ENCODE peak calls at places on chromosomes 16 and 17, in five cellular contexts. One of them, this sample, is unnamed.

GRCh38 chr16:9850716-9851115 is 331.5 kb downstream of the GRIN2A start:
- DNase-seq in GM12878: no peak
- DNase-seq in K562: no peak
- DNase-seq in HepG2: no peak
- DNase-seq in H1: no peak
- DNase-seq in this sample: no peak

GRCh38 chr17:4747847-4748246 is 8.1 kb upstream of the CXCL16 start:
- DNase-seq in GM12878: no peak
- DNase-seq in K562: no peak
- DNase-seq in HepG2: no peak
- DNase-seq in H1: no peak
- DNase-seq in this sample: no peak

GRCh38 chr16:1300664-1301476 is 8.6 kb upstream of the UBE2I start:
- DNase-seq in GM12878: no peak
- DNase-seq in K562: peak; percentile 81
- DNase-seq in HepG2: peak; percentile 55
- DNase-seq in H1: no peak
- DNase-seq in this sample: peak; percentile 78

GRCh38 chr17:77693776-77694175 is 264.7 kb upstream of the TNRC6C start:
- DNase-seq in GM12878: no peak
- DNase-seq in K562: no peak
- DNase-seq in HepG2: no peak
- DNase-seq in H1: no peak
- DNase-seq in this sample: no peak

GRCh38 chr17:48592592-48592991 is 987 bp downstream of the HOXB5 start:
- DNase-seq in GM12878: no peak
- DNase-seq in K562: no peak
- DNase-seq in HepG2: no peak
- DNase-seq in H1: no peak
- DNase-seq in this sample: no peak

GRCh38 chr17:30170415-30170987 is 53.9 kb downstream of the NSRP1 start:
- DNase-seq in GM12878: no peak
- DNase-seq in K562: no peak
- DNase-seq in HepG2: no peak
- DNase-seq in H1: no peak
- DNase-seq in this sample: no peak

GRCh38 chr16:29694384-29695195 is 15.6 kb downstream of the QPRT start:
- DNase-seq in GM12878: no peak
- DNase-seq in K562: no peak
- DNase-seq in HepG2: no peak
- DNase-seq in H1: no peak
- DNase-seq in this sample: no peak

GRCh38 chr17:48175692-48176450 is 68.3 kb downstream of the SNX11 start:
- DNase-seq in GM12878: no peak
- DNase-seq in K562: no peak
- DNase-seq in HepG2: no peak
- DNase-seq in H1: no peak
- DNase-seq in this sample: no peak

GRCh38 chr16:80804061-80804450 is 342 bp downstream of the CDYL2 start:
- DNase-seq in GM12878: no peak
- DNase-seq in K562: no peak
- DNase-seq in HepG2: peak; percentile 6
- DNase-seq in H1: no peak
- DNase-seq in this sample: peak; percentile 50

GRCh38 chr16:71794943-71795342 is 13.7 kb downstream of the AP1G1 start:
- DNase-seq in GM12878: no peak
- DNase-seq in K562: no peak
- DNase-seq in HepG2: no peak
- DNase-seq in H1: no peak
- DNase-seq in this sample: no peak

GRCh38 chr17:75240394-75241142 is 20.8 kb downstream of the GGA3 start:
- DNase-seq in GM12878: no peak
- DNase-seq in K562: peak; percentile 88
- DNase-seq in HepG2: peak; percentile 58
- DNase-seq in H1: no peak
- DNase-seq in this sample: peak; percentile 90

GRCh38 chr16:23640669-23640958 is 496 bp downstream of the PALB2 start:
- DNase-seq in GM12878: no peak
- DNase-seq in K562: no peak
- DNase-seq in HepG2: no peak
- DNase-seq in H1: peak; percentile 9
- DNase-seq in this sample: peak; percentile 57

GRCh38 chr17:68198931-68199836 is 48.7 kb upstream of the AMZ2 start:
- DNase-seq in GM12878: no peak
- DNase-seq in K562: no peak
- DNase-seq in HepG2: no peak
- DNase-seq in H1: no peak
- DNase-seq in this sample: peak; percentile 58

GRCh38 chr17:75487351-75488070 is 27.8 kb downstream of the CASKIN2 start:
- DNase-seq in GM12878: no peak
- DNase-seq in K562: peak; percentile 55
- DNase-seq in HepG2: no peak
- DNase-seq in H1: no peak
- DNase-seq in this sample: no peak

GRCh38 chr17:7262192-7263070 is at the start of gene CLDN7:
- DNase-seq in GM12878: no peak
- DNase-seq in K562: peak; percentile 14
- DNase-seq in HepG2: no peak
- DNase-seq in H1: peak; percentile 90
- DNase-seq in this sample: peak; percentile 98

GRCh38 chr16:72946474-72947194 is 101.3 kb downstream of the ZFHX3 start:
- DNase-seq in GM12878: no peak
- DNase-seq in K562: no peak
- DNase-seq in HepG2: no peak
- DNase-seq in H1: no peak
- DNase-seq in this sample: no peak

GRCh38 chr16:23452572-23453337 is at the start of gene COG7:
- DNase-seq in GM12878: peak; percentile 32
- DNase-seq in K562: peak; percentile 85
- DNase-seq in HepG2: peak; percentile 87
- DNase-seq in H1: peak; percentile 44
- DNase-seq in this sample: peak; percentile 93

GRCh38 chr16:800834-801488 is 427 bp upstream of the GNG13 start:
- DNase-seq in GM12878: no peak
- DNase-seq in K562: no peak
- DNase-seq in HepG2: no peak
- DNase-seq in H1: no peak
- DNase-seq in this sample: no peak

GRCh38 chr17:55845385-55845784 is 94.5 kb downstream of the PCTP start:
- DNase-seq in GM12878: no peak
- DNase-seq in K562: no peak
- DNase-seq in HepG2: no peak
- DNase-seq in H1: peak; percentile 38
- DNase-seq in this sample: peak; percentile 87

GRCh38 chr17:16328997-16329396 is 24.3 kb downstream of the CENPV start:
- DNase-seq in GM12878: no peak
- DNase-seq in K562: no peak
- DNase-seq in HepG2: no peak
- DNase-seq in H1: no peak
- DNase-seq in this sample: peak; percentile 26

GRCh38 chr16:27724491-27724878 is 174.5 kb downstream of the KATNIP start:
- DNase-seq in GM12878: no peak
- DNase-seq in K562: no peak
- DNase-seq in HepG2: no peak
- DNase-seq in H1: no peak
- DNase-seq in this sample: no peak

GRCh38 chr17:48630009-48630924 is 4.1 kb upstream of the HOXB9 start:
- DNase-seq in GM12878: no peak
- DNase-seq in K562: no peak
- DNase-seq in HepG2: no peak
- DNase-seq in H1: no peak
- DNase-seq in this sample: no peak

GRCh38 chr16:77057161-77057736 is 133.7 kb upstream of the MON1B start:
- DNase-seq in GM12878: no peak
- DNase-seq in K562: no peak
- DNase-seq in HepG2: no peak
- DNase-seq in H1: no peak
- DNase-seq in this sample: no peak

GRCh38 chr17:45332989-45333701 is 16.3 kb upstream of the MAP3K14 start:
- DNase-seq in GM12878: no peak
- DNase-seq in K562: peak; percentile 77
- DNase-seq in HepG2: no peak
- DNase-seq in H1: no peak
- DNase-seq in this sample: no peak

GRCh38 chr17:16512011-16512410 is 20.0 kb upstream of the LRRC75A start:
- DNase-seq in GM12878: no peak
- DNase-seq in K562: no peak
- DNase-seq in HepG2: no peak
- DNase-seq in H1: no peak
- DNase-seq in this sample: peak; percentile 55

GRCh38 chr16:70789231-70789926 is 11.6 kb downstream of the VAC14 start:
- DNase-seq in GM12878: no peak
- DNase-seq in K562: no peak
- DNase-seq in HepG2: no peak
- DNase-seq in H1: no peak
- DNase-seq in this sample: no peak

GRCh38 chr16:820730-821129 is 20.2 kb upstream of the GNG13 start:
- DNase-seq in GM12878: no peak
- DNase-seq in K562: no peak
- DNase-seq in HepG2: no peak
- DNase-seq in H1: no peak
- DNase-seq in this sample: no peak

DNA sequence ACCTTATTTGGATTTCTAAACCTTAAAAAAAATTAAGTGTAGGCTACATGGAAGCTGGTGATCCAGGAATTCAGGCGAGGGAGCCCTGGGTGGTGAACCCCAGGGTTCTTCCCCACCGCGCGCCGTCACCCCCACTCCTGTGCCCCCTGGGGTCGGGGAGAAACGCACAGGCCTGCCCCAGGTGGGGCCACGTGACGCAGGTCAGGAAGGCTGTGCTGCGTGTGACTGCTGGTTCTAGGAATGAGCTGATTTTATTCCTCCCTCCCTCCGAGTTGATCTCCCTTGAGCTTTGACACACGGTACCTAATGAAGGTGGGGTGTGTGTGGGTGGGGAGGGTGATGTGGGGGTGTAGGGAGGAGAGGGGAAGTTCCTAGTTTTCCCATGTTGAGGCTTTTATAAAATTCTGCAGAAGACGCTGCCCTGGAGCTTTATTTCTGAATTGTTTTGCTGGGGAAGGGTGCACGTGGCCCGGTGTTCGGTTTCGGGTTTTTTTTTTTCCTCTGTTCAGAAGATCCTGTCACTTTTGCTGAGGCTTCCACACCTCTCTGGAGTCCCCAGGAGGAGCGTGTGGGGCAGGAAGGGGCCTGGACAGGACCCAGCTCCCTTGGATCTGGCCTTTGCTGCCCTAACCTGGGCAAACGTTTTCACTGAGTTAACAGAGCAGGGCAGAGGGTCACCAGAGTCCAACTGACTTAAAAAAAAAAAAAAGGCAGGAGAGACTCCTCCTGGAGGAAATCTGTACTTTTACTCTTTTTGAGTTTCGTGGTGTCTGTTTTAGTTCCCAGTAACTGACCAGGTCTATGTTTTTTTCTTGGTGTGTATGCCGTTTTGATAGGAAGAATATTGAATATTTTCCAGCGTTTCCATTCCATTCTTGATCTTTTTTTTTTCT is 55.8 kb upstream of the GSE1 start:
- DNase-seq in GM12878: no peak
- DNase-seq in K562: peak; percentile 65
- DNase-seq in HepG2: peak; percentile 75
- DNase-seq in H1: no peak
- DNase-seq in this sample: peak; percentile 48
- TF ChIP-seq CREB1 in GM12878: peak; percentile 0
- TF ChIP-seq CREB1 in K562: no peak
- TF ChIP-seq CREB1 in HepG2: no peak
- TF ChIP-seq CREB1 in H1: no peak
- TF ChIP-seq CREB1 in this sample: no peak

GRCh38 chr17:42674755-42675347 is 1.9 kb downstream of the PLEKHH3 start:
- DNase-seq in GM12878: no peak
- DNase-seq in K562: peak; percentile 39
- DNase-seq in HepG2: no peak
- DNase-seq in H1: no peak
- DNase-seq in this sample: peak; percentile 83

GRCh38 chr17:42677012-42677857 is 441 bp upstream of the PLEKHH3 start:
- DNase-seq in GM12878: peak; percentile 99
- DNase-seq in K562: peak; percentile 95
- DNase-seq in HepG2: peak; percentile 99
- DNase-seq in H1: peak; percentile 98
- DNase-seq in this sample: peak; percentile 100

GRCh38 chr17:42675348-42675983 is 1.3 kb downstream of the PLEKHH3 start:
- DNase-seq in GM12878: no peak
- DNase-seq in K562: peak; percentile 39
- DNase-seq in HepG2: no peak
- DNase-seq in H1: no peak
- DNase-seq in this sample: peak; percentile 70

GRCh38 chr17:42676424-42677011 is at the start of gene PLEKHH3:
- DNase-seq in GM12878: no peak
- DNase-seq in K562: no peak
- DNase-seq in HepG2: no peak
- DNase-seq in H1: no peak
- DNase-seq in this sample: peak; percentile 66

DNA sequence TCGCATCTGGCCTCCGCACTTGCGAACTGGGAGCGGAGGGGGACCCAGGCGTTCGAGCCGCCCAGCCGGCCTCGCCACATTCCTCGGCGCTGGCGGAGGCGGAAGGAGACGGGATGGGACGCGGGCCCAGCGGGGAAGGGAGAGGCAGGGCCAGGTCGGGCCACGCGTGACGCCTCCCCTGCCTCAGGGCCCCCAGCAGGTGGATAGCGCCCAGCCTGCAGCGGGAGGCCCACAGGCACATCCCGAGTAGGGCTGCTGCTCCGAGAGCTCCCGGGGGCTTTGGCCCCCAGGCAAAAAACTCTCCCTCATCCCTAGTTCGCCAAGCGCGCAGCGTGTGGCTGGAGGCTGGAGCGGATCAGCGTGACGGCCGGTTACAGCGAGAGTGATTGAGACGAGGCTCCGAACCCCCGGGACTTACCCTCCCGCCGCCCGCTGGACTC is 790 bp downstream of the PLEKHH3 start:
- DNase-seq in GM12878: no peak
- DNase-seq in K562: peak; percentile 65
- DNase-seq in HepG2: no peak
- DNase-seq in H1: no peak
- DNase-seq in this sample: peak; percentile 48
- TF ChIP-seq EZH2 in GM12878: no peak
- TF ChIP-seq EZH2 in K562: no peak
- TF ChIP-seq EZH2 in HepG2: no peak
- TF ChIP-seq EZH2 in H1: peak; percentile 45
- TF ChIP-seq EZH2 in this sample: no peak

GRCh38 chr17:11296994-11297393 is 56.0 kb downstream of the SHISA6 start:
- DNase-seq in GM12878: no peak
- DNase-seq in K562: no peak
- DNase-seq in HepG2: peak; percentile 10
- DNase-seq in H1: no peak
- DNase-seq in this sample: no peak
- TF ChIP-seq CREB1 in GM12878: no peak
- TF ChIP-seq CREB1 in K562: no peak
- TF ChIP-seq CREB1 in HepG2: no peak
- TF ChIP-seq CREB1 in H1: no peak
- TF ChIP-seq CREB1 in this sample: no peak

DNA sequence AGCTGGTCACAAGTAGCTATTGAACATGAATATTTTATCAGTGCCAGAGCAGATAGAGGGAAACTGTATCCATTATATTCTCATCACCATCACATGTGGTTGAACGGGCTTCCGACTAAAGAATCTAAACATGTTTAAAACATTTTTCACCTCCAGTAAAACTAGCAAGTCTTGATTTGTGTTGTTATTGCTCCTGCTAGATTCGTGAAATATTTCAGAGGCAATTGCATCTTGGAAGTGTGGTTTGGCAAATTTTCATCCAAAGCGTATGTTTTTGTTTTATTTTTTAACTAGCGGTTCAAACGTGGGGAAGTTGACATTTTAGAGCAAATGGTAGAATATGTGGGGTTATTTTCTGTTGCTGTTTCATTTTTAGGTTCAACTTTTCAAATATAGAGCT is 483.0 kb downstream of the CDH13 start:
- DNase-seq in GM12878: no peak
- DNase-seq in K562: no peak
- DNase-seq in HepG2: no peak
- DNase-seq in H1: no peak
- DNase-seq in this sample: no peak
- TF ChIP-seq EZH2 in GM12878: no peak
- TF ChIP-seq EZH2 in K562: no peak
- TF ChIP-seq EZH2 in HepG2: no peak
- TF ChIP-seq EZH2 in H1: no peak
- TF ChIP-seq EZH2 in this sample: no peak

This sample was measured in GM23338.